ENCODE peak calls at places on chromosomes 13 and 19, in four cellular contexts. K, J, Q and B are unnamed samples.

GRCh38 chr19:58353717-58354477 is 605 bp upstream of the A1BG start:
- DNase-seq in K (no peak), J (no peak), Q (no peak), B (no peak)

GRCh38 chr19:47113446-47114348 is at the start of gene ZC3H4:
- DNase-seq in K (peak; percentile 91), J (peak; percentile 87), Q (peak; percentile 84), B (peak; percentile 93)

GRCh38 chr19:58581227-58582141 is 8.3 kb upstream of the MZF1 start:
- DNase-seq in K (no peak), J (peak; percentile 89), Q (peak; percentile 78), B (peak; percentile 82)

GRCh38 chr13:98223741-98224140 is 46.7 kb upstream of the RNF113B start:
- DNase-seq in K (no peak), J (no peak), Q (no peak), B (no peak)

GRCh38 chr13:109747524-109747923 is 38.9 kb downstream of the IRS2 start:
- DNase-seq in K (no peak), J (no peak), Q (no peak), B (no peak)

GRCh38 chr19:4064551-4065260 is 2.0 kb downstream of the ZBTB7A start:
- DNase-seq in K (no peak), J (no peak), Q (no peak), B (peak; percentile 37)

GRCh38 chr19:7965259-7965841 is 21.9 kb upstream of the TIMM44 start:
- DNase-seq in K (no peak), J (no peak), Q (no peak), B (no peak)

GRCh38 chr13:92126399-92126798 is 728.0 kb downstream of the GPC5 start:
- DNase-seq in K (no peak), J (no peak), Q (no peak), B (no peak)

GRCh38 chr19:53520547-53521372 is 17.2 kb upstream of the ZNF331 start:
- DNase-seq in K (no peak), J (peak; percentile 96), Q (peak; percentile 98), B (peak; percentile 99)

GRCh38 chr19:38035515-38036495 is 128.8 kb downstream of the SIPA1L3 start:
- DNase-seq in K (no peak), J (peak; percentile 52), Q (peak; percentile 77), B (peak; percentile 81)

GRCh38 chr19:632228-633067 is 889 bp downstream of the POLRMT start:
- DNase-seq in K (no peak), J (peak; percentile 48), Q (peak; percentile 41), B (peak; percentile 70)

GRCh38 chr19:46785054-46785979 is 3.1 kb downstream of the SLC1A5 start:
- DNase-seq in K (no peak), J (peak; percentile 37), Q (no peak), B (peak; percentile 56)

GRCh38 chr13:41054212-41054877 is 7.0 kb upstream of the WBP4 start:
- DNase-seq in K (no peak), J (peak; percentile 62), Q (peak; percentile 77), B (peak; percentile 77)

GRCh38 chr13:95455782-95456181 is 96.7 kb upstream of the CLDN10 start:
- DNase-seq in K (no peak), J (no peak), Q (no peak), B (no peak)